ENCODE peak calls at places on chromosome 7, in ten cellular contexts. Y is IMR-90; F is NCI-H345; A is stimulated activated CD4-positive, alpha-beta T cell treated with anti-CD3 and anti-CD28 coated beads, Interleukin-2, amount 100 ng/mL, for 48 hours; T is cardiac fibroblast; X is kidney tubule cell; V is tibial artery; U is activated effector memory CD4-positive, alpha-beta T cell treated with anti-CD3 and anti-CD28 coated beads, Interleukin-2, amount 50 U/mL, for 16 hours; Z is endothelial cell; N is NCI-H69. G is an unnamed sample.

GRCh38 chr7:39603931-39604330 is 19.4 kb upstream of the RALA start:
- DNase-seq in Y (no peak), F (no peak), A (no peak), T (no peak), X (no peak), V (no peak), U (no peak), Z (no peak), N (no peak), G (no peak)

GRCh38 chr7:134419875-134420274 is 39.0 kb downstream of the AKR1B1 start:
- DNase-seq in Y (no peak), F (no peak), A (no peak), T (no peak), X (no peak), V (no peak), U (no peak), Z (no peak), N (peak), G (no peak)

GRCh38 chr7:37930226-37930948 is 9.9 kb downstream of the EPDR1 start:
- DNase-seq in Y (no peak), F (no peak), A (no peak), T (no peak), X (peak), V (no peak), U (no peak), Z (no peak), N (no peak), G (no peak)

GRCh38 chr7:150489812-150490211 is 24.9 kb upstream of the GIMAP7 start:
- DNase-seq in Y (no peak), F (no peak), A (no peak), T (no peak), X (no peak), V (no peak), U (no peak), Z (no peak), N (no peak), G (no peak)

GRCh38 chr7:44275146-44275545 is 50.2 kb downstream of the CAMK2B start:
- DNase-seq in Y (no peak), F (no peak), A (no peak), T (no peak), X (no peak), V (no peak), U (no peak), Z (no peak), N (no peak), G (no peak)

GRCh38 chr7:97064972-97065587 is 40.4 kb upstream of the DLX5 start:
- DNase-seq in Y (peak), F (peak), A (no peak), T (peak), X (peak), V (no peak), U (no peak), Z (peak), N (peak), G (peak)

GRCh38 chr7:41110186-41110585 is 592.7 kb downstream of the INHBA start:
- DNase-seq in Y (peak), F (no peak), A (no peak), T (no peak), X (peak), V (no peak), U (no peak), Z (no peak), N (no peak), G (no peak)

GRCh38 chr7:147607151-147607800 is 983.3 kb upstream of the C7orf33 start:
- DNase-seq in Y (no peak), F (no peak), A (no peak), T (no peak), X (no peak), V (no peak), U (no peak), Z (no peak), N (peak), G (no peak)

GRCh38 chr7:68865351-68865885 is 732.9 kb upstream of the AUTS2 start:
- DNase-seq in Y (no peak), F (no peak), A (no peak), T (peak), X (peak), V (no peak), U (no peak), Z (no peak), N (no peak), G (no peak)

GRCh38 chr7:134318443-134318842 is 1.7 kb upstream of the SLC35B4 start:
- DNase-seq in Y (no peak), F (no peak), A (no peak), T (no peak), X (no peak), V (no peak), U (no peak), Z (no peak), N (no peak), G (no peak)

GRCh38 chr7:107660381-107661080 is at the start of gene SLC26A4:
- DNase-seq in Y (no peak), F (no peak), A (peak), T (no peak), X (peak), V (no peak), U (peak), Z (peak), N (peak), G (no peak)

GRCh38 chr7:45599851-45600706 is 25.9 kb downstream of the ADCY1 start:
- DNase-seq in Y (no peak), F (no peak), A (no peak), T (no peak), X (no peak), V (no peak), U (peak), Z (no peak), N (no peak), G (no peak)

GRCh38 chr7:20450473-20450872 is 119.8 kb downstream of the ITGB8 start:
- DNase-seq in Y (no peak), F (no peak), A (no peak), T (peak), X (no peak), V (no peak), U (no peak), Z (no peak), N (no peak), G (no peak)

GRCh38 chr7:107882766-107883165 is 8.2 kb upstream of the DLD start:
- DNase-seq in Y (no peak), F (no peak), A (no peak), T (no peak), X (peak), V (no peak), U (no peak), Z (no peak), N (no peak), G (no peak)

GRCh38 chr7:762891-763290 is 35.8 kb upstream of the PRKAR1B start:
- DNase-seq in Y (no peak), F (no peak), A (no peak), T (no peak), X (no peak), V (no peak), U (no peak), Z (no peak), N (no peak), G (no peak)

GRCh38 chr7:30348083-30348560 is 63.7 kb downstream of the ZNRF2 start:
- DNase-seq in Y (peak), F (no peak), A (peak), T (peak), X (peak), V (no peak), U (peak), Z (no peak), N (no peak), G (peak)

GRCh38 chr7:73341877-73342276 is 13.9 kb downstream of the FKBP6 start:
- DNase-seq in Y (peak), F (no peak), A (no peak), T (peak), X (peak), V (no peak), U (no peak), Z (no peak), N (no peak), G (no peak)

GRCh38 chr7:158391141-158391540 is 196.5 kb downstream of the PTPRN2 start:
- DNase-seq in Y (no peak), F (no peak), A (no peak), T (no peak), X (no peak), V (no peak), U (no peak), Z (no peak), N (no peak), G (no peak)

GRCh38 chr7:11737723-11738122 is 94.3 kb downstream of the THSD7A start:
- DNase-seq in Y (peak), F (no peak), A (no peak), T (no peak), X (no peak), V (no peak), U (no peak), Z (no peak), N (no peak), G (no peak)

GRCh38 chr7:2800923-2801682 is 43.0 kb downstream of the GNA12 start:
- DNase-seq in Y (peak), F (no peak), A (no peak), T (peak), X (no peak), V (peak), U (no peak), Z (no peak), N (no peak), G (no peak)

GRCh38 chr7:123216825-123217224 is 17.1 kb upstream of the SLC13A1 start:
- DNase-seq in Y (no peak), F (no peak), A (no peak), T (no peak), X (no peak), V (no peak), U (no peak), Z (no peak), N (no peak), G (no peak)

GRCh38 chr7:69811682-69812344 is 213.5 kb downstream of the AUTS2 start:
- DNase-seq in Y (no peak), F (peak), A (no peak), T (no peak), X (no peak), V (no peak), U (no peak), Z (no peak), N (peak), G (no peak)

GRCh38 chr7:40843338-40844026 is 708.7 kb downstream of the SUGCT start:
- DNase-seq in Y (peak), F (no peak), A (no peak), T (no peak), X (peak), V (no peak), U (no peak), Z (no peak), N (no peak), G (no peak)

G was measured in SK-N-MC.